ENCODE peak calls at places on chromosomes 6 and 20, in nine cellular contexts. M is brain microvascular endothelial cell, N is lung, O is A673, C is OCI-LY7, B is left ventricle myocardium inferior, S is fibroblast of pulmonary artery, U is transverse colon, A is stomach. H is an unnamed sample.

GRCh38 chr6:149452062-149452939 is 32.5 kb downstream of the ZC3H12D start:
- DNase-seq in M (no peak), A (no peak), U (no peak), S (no peak), C (no peak), O (no peak), B (no peak), N (no peak), H (no peak)

GRCh38 chr20:33372993-33373441 is 28.3 kb downstream of the CDK5RAP1 start:
- DNase-seq in N (no peak), O (no peak), B (no peak), M (no peak), U (no peak), S (no peak), C (no peak), A (no peak), H (peak; percentile 41)

GRCh38 chr6:113856011-113856551 is 1.1 kb upstream of the MARCKS start:
- DNase-seq in B (no peak), S (peak; percentile 64), C (no peak), U (peak; percentile 39), A (peak; percentile 29), M (peak; percentile 54), O (peak; percentile 67), N (no peak), H (peak; percentile 70)

GRCh38 chr20:24785141-24785924 is 163.7 kb upstream of the CST7 start:
- DNase-seq in M (no peak), S (peak; percentile 22), B (no peak), U (no peak), A (no peak), N (no peak), C (no peak), O (no peak), H (no peak)

GRCh38 chr20:34863421-34863965 is 9.2 kb downstream of the GGT7 start:
- DNase-seq in U (no peak), B (no peak), M (no peak), O (no peak), N (no peak), S (no peak), C (no peak), A (no peak), H (no peak)

GRCh38 chr6:151437401-151437800 is 14.5 kb downstream of the RMND1 start:
- DNase-seq in N (no peak), C (no peak), M (no peak), B (no peak), O (no peak), S (peak; percentile 26), U (no peak), A (no peak), H (peak; percentile 36)

GRCh38 chr6:161139766-161140553 is 133.9 kb downstream of the AGPAT4 start:
- DNase-seq in B (peak; percentile 41), S (no peak), C (no peak), A (peak; percentile 53), U (peak; percentile 72), N (peak; percentile 27), M (no peak), O (no peak), H (no peak)

GRCh38 chr6:49958180-49958579 is 5.8 kb downstream of the DEFB114 start:
- DNase-seq in C (no peak), A (no peak), S (no peak), O (no peak), N (no peak), B (no peak), U (no peak), M (no peak), H (no peak)

GRCh38 chr6:79635179-79635578 is 4.0 kb downstream of the SH3BGRL2 start:
- DNase-seq in U (no peak), M (no peak), O (peak; percentile 43), A (no peak), B (no peak), S (peak; percentile 43), C (no peak), N (no peak), H (no peak)

GRCh38 chr6:16257999-16258708 is 19.8 kb downstream of the GMPR start:
- DNase-seq in M (no peak), A (no peak), N (no peak), S (peak; percentile 34), C (no peak), O (no peak), U (no peak), B (no peak), H (peak; percentile 19)

GRCh38 chr20:48595495-48596475 is 232.0 kb downstream of the PREX1 start:
- DNase-seq in M (no peak), O (no peak), N (no peak), B (no peak), U (peak; percentile 18), C (no peak), S (no peak), A (no peak), H (no peak)

GRCh38 chr20:51335329-51335841 is 207.1 kb downstream of the NFATC2 start:
- DNase-seq in C (no peak), O (peak; percentile 20), A (no peak), U (no peak), B (no peak), M (peak; percentile 100), N (no peak), S (peak; percentile 95), H (peak; percentile 97)

GRCh38 chr6:88370127-88370710 is 204.1 kb upstream of the CNR1 start:
- DNase-seq in N (no peak), S (no peak), M (no peak), B (no peak), U (no peak), C (no peak), A (no peak), O (no peak), H (no peak)

GRCh38 chr20:32858873-32859372 is at the start of gene EFCAB8:
- DNase-seq in B (no peak), N (no peak), S (no peak), M (no peak), A (no peak), U (no peak), O (no peak), C (no peak), H (no peak)

GRCh38 chr6:166335378-166336366 is 6.7 kb downstream of the SFT2D1 start:
- DNase-seq in M (no peak), A (no peak), S (no peak), N (no peak), B (no peak), C (no peak), O (no peak), U (no peak), H (no peak)

GRCh38 chr6:166333172-166333995 is 9.0 kb downstream of the SFT2D1 start:
- DNase-seq in U (no peak), O (no peak), M (no peak), S (no peak), C (peak; percentile 55), B (no peak), N (no peak), A (no peak), H (no peak)

GRCh38 chr6:166331503-166332133 is 10.7 kb downstream of the SFT2D1 start:
- DNase-seq in B (no peak), M (no peak), A (no peak), U (no peak), O (no peak), C (no peak), S (no peak), N (no peak), H (no peak)

GRCh38 chr6:166334878-166335277 is 7.5 kb downstream of the SFT2D1 start:
- DNase-seq in O (no peak), B (no peak), S (no peak), C (no peak), M (no peak), A (no peak), N (no peak), U (no peak), H (no peak)

GRCh38 chr6:166330612-166331011 is 11.7 kb downstream of the SFT2D1 start:
- DNase-seq in O (no peak), B (peak; percentile 61), M (peak; percentile 39), A (peak; percentile 69), S (peak; percentile 42), C (no peak), N (no peak), U (peak; percentile 30), H (peak; percentile 10)
- TF ChIP-seq CTCF in O (no peak), B (peak; percentile 47), M (peak; percentile 45), A (no peak), S (peak; percentile 12), C (no peak), N (no peak), U (no peak), H (no peak)

GRCh38 chr6:34648808-34649207 is 47.8 kb downstream of the ILRUN start:
- DNase-seq in U (no peak), M (no peak), O (no peak), B (no peak), S (no peak), N (no peak), C (no peak), A (no peak), H (no peak)

GRCh38 chr6:34646714-34647113 is 49.9 kb downstream of the ILRUN start:
- DNase-seq in O (no peak), N (no peak), B (no peak), S (no peak), M (no peak), C (no peak), A (no peak), U (no peak), H (no peak)

GRCh38 chr6:34642427-34642826 is 54.1 kb downstream of the ILRUN start:
- DNase-seq in O (no peak), B (no peak), C (no peak), M (no peak), N (no peak), S (no peak), U (no peak), A (no peak), H (no peak)

GRCh38 chr6:34645627-34646026 is 50.9 kb downstream of the ILRUN start:
- DNase-seq in S (no peak), B (no peak), C (no peak), A (no peak), O (no peak), N (no peak), M (no peak), U (no peak), H (no peak)

GRCh38 chr6:34644716-34645115 is 51.9 kb downstream of the ILRUN start:
- DNase-seq in A (no peak), S (peak; percentile 36), O (no peak), M (no peak), C (no peak), B (no peak), N (no peak), U (no peak), H (no peak)
- H3K4me3 ChIP-seq in A (no peak overlapping the region), S (no peak overlapping the region), O (no peak overlapping the region), M (no peak overlapping the region), C (no peak overlapping the region), B (no peak overlapping the region), N (no peak overlapping the region), U (no peak overlapping the region), H (no peak overlapping the region)

GRCh38 chr6:137680678-137681346 is 186.2 kb upstream of the TNFAIP3 start:
- DNase-seq in M (peak; percentile 53), C (no peak), U (no peak), S (peak; percentile 59), A (no peak), N (no peak), B (no peak), O (no peak), H (peak; percentile 63)
- TF ChIP-seq CTCF in M (no peak), C (no peak), U (no peak), S (no peak), A (no peak), N (no peak), B (no peak), O (no peak), H (no peak)

DNA sequence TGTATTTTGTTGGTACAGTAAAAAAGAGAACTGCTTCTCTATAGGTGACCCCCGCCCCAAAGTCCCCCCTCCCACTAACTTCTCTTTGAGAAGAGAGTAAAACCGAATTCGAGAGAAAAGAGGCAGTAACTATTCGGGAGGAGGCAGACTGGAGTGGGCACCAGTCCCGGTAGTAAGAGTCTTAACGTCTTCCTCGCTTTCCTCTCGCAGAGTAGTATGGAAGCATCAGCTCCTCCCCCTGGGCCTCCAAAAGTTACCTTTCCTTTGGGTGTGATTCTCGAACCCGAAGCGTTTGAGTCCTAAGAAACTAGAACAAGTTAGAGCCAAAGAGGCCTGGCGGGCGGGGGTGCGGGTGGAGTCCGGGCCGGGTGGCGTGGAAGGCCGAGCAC is 425 bp upstream of the DSE start:
- DNase-seq in A (no peak), U (no peak), M (no peak), N (no peak), O (peak; percentile 73), B (no peak), C (no peak), S (no peak), H (no peak)
- H3K4me3 ChIP-seq in A (peak overlapping the region; percentile 77), U (peak overlapping the region; percentile 82), M (peak overlapping the region; percentile 93), N (peak overlapping the region; percentile 76), O (peak overlapping the region; percentile 68), B (peak overlapping the region; percentile 94), C (no peak overlapping the region), S (peak overlapping the region; percentile 82), H (peak overlapping the region; percentile 86)